ENCODE peak calls at places on chromosomes 3 and 15, in eight cellular contexts. M is OCI-LY7, T is IMR-90, W is keratinocyte, J is Karpas-422, F is hepatocyte, Z is MM.1S, V is fibroblast of lung. K is an unnamed sample. For H4K20me1, the result is how much of the 10 kb centered on the place peaks cover.

GRCh38 chr3:126372413-126373145 is 15.4 kb upstream of the KLF15 start:
- DNase-seq in M (no peak), T (no peak), W (no peak), J (no peak), F (no peak), Z (peak), V (no peak), K (no peak)

GRCh38 chr15:44033894-44034293 is 161.2 kb downstream of the FRMD5 start:
- DNase-seq in M (no peak), T (peak), W (no peak), J (no peak), F (no peak), Z (no peak), V (peak), K (no peak)

GRCh38 chr15:63367900-63368299 is 13.7 kb downstream of the CA12 start:
- DNase-seq in M (no peak), T (no peak), W (no peak), J (no peak), F (no peak), Z (no peak), V (no peak), K (no peak)

GRCh38 chr15:69067296-69067695 is 52.8 kb downstream of the NOX5 start:
- DNase-seq in M (no peak), T (no peak), W (no peak), J (no peak), F (no peak), Z (no peak), V (no peak), K (no peak)

GRCh38 chr3:66239513-66240135 is 18.8 kb downstream of the SLC25A26 start:
- DNase-seq in M (no peak), T (no peak), W (no peak), J (no peak), F (no peak), Z (peak), V (no peak), K (no peak)

GRCh38 chr3:171282041-171282440 is 178.2 kb downstream of the TNIK start:
- DNase-seq in M (no peak), T (peak), W (no peak), J (no peak), F (no peak), Z (no peak), V (peak), K (no peak)

GRCh38 chr3:62601238-62601856 is 228.0 kb upstream of the FEZF2 start:
- DNase-seq in M (no peak), T (peak), W (peak), J (no peak), F (no peak), Z (no peak), V (peak), K (no peak)

GRCh38 chr15:101028772-101029438 is 109.7 kb downstream of the LRRK1 start:
- DNase-seq in M (no peak), T (no peak), W (no peak), J (no peak), F (no peak), Z (no peak), V (no peak), K (no peak)

GRCh38 chr15:72758195-72758594 is 25.4 kb downstream of the ADPGK start:
- DNase-seq in M (no peak), T (peak), W (peak), J (no peak), F (peak), Z (no peak), V (peak), K (no peak)

GRCh38 chr3:113377158-113377557 is 64.1 kb downstream of the CFAP44 start:
- DNase-seq in M (no peak), T (no peak), W (no peak), J (no peak), F (peak), Z (no peak), V (no peak), K (no peak)

GRCh38 chr3:193732391-193732790 is 139.4 kb downstream of the OPA1 start:
- DNase-seq in M (no peak), T (peak), W (no peak), J (no peak), F (peak), Z (no peak), V (peak), K (no peak)

GRCh38 chr3:59480486-59480995 is 430.7 kb upstream of the CFAP20DC start:
- DNase-seq in M (no peak), T (peak), W (peak), J (no peak), F (no peak), Z (no peak), V (peak), K (no peak)

GRCh38 chr15:50162988-50163718 is 18.8 kb upstream of the SLC27A2 start:
- DNase-seq in M (no peak), T (no peak), W (no peak), J (peak), F (no peak), Z (no peak), V (peak), K (no peak)

GRCh38 chr3:42516443-42516842 is 14.0 kb downstream of the VIPR1 start:
- DNase-seq in M (no peak), T (no peak), W (no peak), J (no peak), F (no peak), Z (no peak), V (no peak), K (no peak)

GRCh38 chr3:103169289-103169688 is 734.5 kb downstream of the ZPLD1 start:
- DNase-seq in M (no peak), T (no peak), W (no peak), J (no peak), F (no peak), Z (no peak), V (peak), K (no peak)

GRCh38 chr3:155753038-155753647 is 8.3 kb upstream of the PLCH1 start:
- DNase-seq in M (peak), T (peak), W (no peak), J (peak), F (peak), Z (peak), V (peak), K (peak)

GRCh38 chr15:43230640-43231115 is 9.9 kb upstream of the EPB42 start:
- DNase-seq in M (no peak), T (no peak), W (no peak), J (no peak), F (no peak), Z (no peak), V (peak), K (no peak)

GRCh38 chr15:82936966-82937647 is 15.4 kb downstream of the HOMER2 start:
- DNase-seq in M (no peak), T (peak), W (no peak), J (no peak), F (no peak), Z (no peak), V (peak), K (no peak)

GRCh38 chr15:84079885-84080777 is 155.4 kb upstream of the GOLGA6L4 start:
- DNase-seq in M (peak), T (peak), W (no peak), J (peak), F (peak), Z (peak), V (peak), K (peak)

GRCh38 chr3:98901032-98901464 is 447 bp downstream of the DCBLD2 start:
- DNase-seq in M (peak), T (peak), W (no peak), J (no peak), F (peak), Z (peak), V (peak), K (peak)

GRCh38 chr3:33083958-33084357 is 13.0 kb downstream of the GLB1 start:
- DNase-seq in M (no peak), T (no peak), W (no peak), J (peak), F (no peak), Z (no peak), V (no peak), K (peak)
- H4K20me1 ChIP-seq in M (under half), T (under half), W (under half), J (under half), F (under half), Z (under half), V (under half), K (under half)

GRCh38 chr3:149655826-149656599 is 1.8 kb downstream of the WWTR1 start:
- DNase-seq in M (no peak), T (no peak), W (no peak), J (no peak), F (no peak), Z (no peak), V (peak), K (no peak)
- H4K20me1 ChIP-seq in M (under half), T (half or more), W (under half), J (under half), F (under half), Z (under half), V (under half), K (under half)

DNA sequence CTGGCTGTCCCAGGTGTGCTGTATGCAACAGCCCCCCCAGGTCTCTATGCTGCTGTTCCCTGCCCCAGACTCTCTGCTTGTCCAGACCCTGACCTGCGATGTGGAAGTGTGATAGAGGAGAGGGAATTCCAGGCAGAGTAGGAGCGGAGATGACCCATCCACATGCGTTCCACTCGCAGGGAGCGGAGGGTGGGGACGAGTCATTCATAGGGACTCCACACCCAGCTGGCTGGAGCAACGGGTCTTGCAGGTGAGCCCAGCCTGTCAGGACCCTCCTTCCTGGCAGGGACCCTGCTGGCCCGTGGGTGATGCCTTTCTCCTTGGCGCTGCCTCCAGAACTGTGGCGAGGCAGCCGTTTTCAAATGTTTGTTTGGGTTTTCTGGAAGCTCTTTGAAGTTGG is 58.8 kb downstream of the CEMIP start:
- DNase-seq in M (no peak), T (no peak), W (no peak), J (no peak), F (no peak), Z (no peak), V (no peak), K (no peak)
- H4K20me1 ChIP-seq in M (under half), T (half or more), W (under half), J (under half), F (under half), Z (under half), V (under half), K (under half)

DNA sequence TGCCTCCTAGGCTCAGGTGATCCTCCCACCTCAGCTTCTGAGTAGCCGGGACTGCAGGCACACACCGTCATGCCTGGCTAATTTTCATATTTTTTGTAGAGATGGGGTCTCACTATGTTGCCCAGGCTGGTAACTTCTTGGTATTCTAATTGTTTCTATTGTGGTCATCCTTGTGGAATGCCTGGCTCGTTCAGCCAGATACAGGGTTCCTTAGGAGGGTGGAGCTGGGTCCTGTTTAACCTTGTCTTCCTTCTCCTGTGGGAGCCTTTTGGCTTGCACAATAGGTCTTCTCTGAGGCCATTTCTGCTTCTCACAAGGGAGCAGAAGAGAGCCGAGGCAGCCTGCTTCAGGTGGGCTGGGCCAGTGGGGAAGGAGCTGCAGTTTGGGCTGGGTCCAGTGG is 15.7 kb downstream of the PLEKHO2 start:
- DNase-seq in M (no peak), T (peak), W (no peak), J (no peak), F (no peak), Z (no peak), V (peak), K (peak)
- H4K20me1 ChIP-seq in M (under half), T (under half), W (under half), J (under half), F (under half), Z (under half), V (under half), K (under half)

GRCh38 chr15:93080451-93080850 is 8.6 kb downstream of the RGMA start:
- DNase-seq in M (no peak), T (no peak), W (no peak), J (no peak), F (no peak), Z (no peak), V (no peak), K (no peak)
- H4K20me1 ChIP-seq in M (under half), T (under half), W (under half), J (under half), F (under half), Z (under half), V (under half), K (half or more)

DNA sequence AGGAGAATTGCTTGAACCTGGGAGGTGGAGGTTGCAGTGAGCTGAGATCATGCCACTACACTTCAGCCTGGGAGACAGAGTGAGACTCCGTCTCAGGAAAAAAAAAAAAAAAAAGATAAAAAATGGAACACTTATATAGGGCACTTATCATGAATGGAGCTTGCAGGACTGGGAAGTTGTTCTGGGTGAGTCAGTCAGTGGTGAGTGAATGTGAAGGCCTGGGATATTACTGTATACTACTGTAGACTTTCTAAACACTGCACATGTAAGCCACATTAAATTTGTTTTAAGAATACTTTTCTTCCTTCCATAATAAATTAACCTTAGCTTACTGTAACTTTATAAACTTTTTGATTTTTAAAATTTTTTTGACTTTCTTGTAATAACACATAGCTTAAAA is 59.8 kb downstream of the SFMBT1 start:
- DNase-seq in M (no peak), T (peak), W (no peak), J (no peak), F (no peak), Z (no peak), V (peak), K (no peak)
- H4K20me1 ChIP-seq in M (under half), T (under half), W (under half), J (under half), F (under half), Z (under half), V (under half), K (under half)

GRCh38 chr3:52530918-52531635 is 2.6 kb downstream of the NT5DC2 start:
- DNase-seq in M (no peak), T (no peak), W (no peak), J (no peak), F (no peak), Z (no peak), V (no peak), K (peak)

GRCh38 chr3:52533623-52534280 is at the start of gene NT5DC2:
- DNase-seq in M (peak), T (peak), W (no peak), J (peak), F (peak), Z (peak), V (peak), K (peak)

GRCh38 chr3:52532838-52533622 is 627 bp downstream of the NT5DC2 start:
- DNase-seq in M (peak), T (no peak), W (no peak), J (peak), F (peak), Z (no peak), V (peak), K (peak)

GRCh38 chr3:52532517-52532837 is 1.2 kb downstream of the NT5DC2 start:
- DNase-seq in M (peak), T (peak), W (no peak), J (peak), F (peak), Z (no peak), V (peak), K (peak)

DNA sequence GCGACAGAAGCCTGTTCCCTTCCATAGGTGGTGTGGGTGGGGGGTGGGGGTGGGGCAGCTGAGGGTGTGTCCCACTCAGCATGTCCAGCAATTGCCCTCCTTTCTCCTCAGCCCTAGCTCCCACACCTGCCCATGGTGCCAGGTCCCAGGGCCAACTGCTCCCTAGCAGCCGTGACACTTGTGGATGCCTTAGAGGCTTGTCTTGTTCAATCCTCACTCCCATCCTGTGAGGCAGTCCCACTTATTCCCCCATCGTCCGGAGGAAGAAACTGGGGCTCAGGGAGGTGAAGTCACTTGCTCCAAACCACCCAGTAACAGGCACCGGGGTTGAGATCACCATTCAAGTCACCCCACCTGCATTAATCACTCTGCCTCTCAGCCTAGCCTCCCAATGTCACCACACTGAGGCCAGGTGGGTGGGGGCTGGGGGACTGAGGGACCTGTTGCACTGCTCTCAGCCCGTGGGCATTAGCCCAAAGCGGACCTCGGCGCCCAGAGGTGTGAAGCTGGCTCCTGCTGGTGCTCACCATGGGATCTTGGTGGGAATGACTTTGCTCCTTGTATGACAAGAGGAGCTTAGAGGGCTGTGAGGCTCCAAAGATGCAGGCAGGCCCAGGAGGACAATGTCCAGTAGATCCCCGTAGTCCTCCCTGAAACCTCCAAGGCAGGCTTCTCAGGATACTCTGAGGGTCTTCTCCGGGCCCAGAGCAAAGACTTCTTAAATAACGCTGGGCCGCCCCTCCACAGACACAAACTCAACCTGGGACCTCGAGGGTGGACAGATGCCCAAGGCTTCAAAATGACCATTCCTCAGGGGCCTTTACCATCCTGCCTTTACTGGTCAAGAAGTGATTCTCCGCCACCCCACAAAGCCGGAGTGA is 1.8 kb downstream of the NT5DC2 start:
- DNase-seq in M (no peak), T (no peak), W (no peak), J (no peak), F (no peak), Z (no peak), V (no peak), K (peak)
- H4K20me1 ChIP-seq in M (under half), T (under half), W (under half), J (under half), F (under half), Z (under half), V (under half), K (half or more)

GRCh38 chr3:197952440-197952839 is 2.5 kb downstream of the RPL35A start:
- DNase-seq in M (no peak), T (no peak), W (no peak), J (no peak), F (no peak), Z (no peak), V (no peak), K (no peak)
- H4K20me1 ChIP-seq in M (under half), T (under half), W (under half), J (under half), F (under half), Z (under half), V (under half), K (half or more)

DNA sequence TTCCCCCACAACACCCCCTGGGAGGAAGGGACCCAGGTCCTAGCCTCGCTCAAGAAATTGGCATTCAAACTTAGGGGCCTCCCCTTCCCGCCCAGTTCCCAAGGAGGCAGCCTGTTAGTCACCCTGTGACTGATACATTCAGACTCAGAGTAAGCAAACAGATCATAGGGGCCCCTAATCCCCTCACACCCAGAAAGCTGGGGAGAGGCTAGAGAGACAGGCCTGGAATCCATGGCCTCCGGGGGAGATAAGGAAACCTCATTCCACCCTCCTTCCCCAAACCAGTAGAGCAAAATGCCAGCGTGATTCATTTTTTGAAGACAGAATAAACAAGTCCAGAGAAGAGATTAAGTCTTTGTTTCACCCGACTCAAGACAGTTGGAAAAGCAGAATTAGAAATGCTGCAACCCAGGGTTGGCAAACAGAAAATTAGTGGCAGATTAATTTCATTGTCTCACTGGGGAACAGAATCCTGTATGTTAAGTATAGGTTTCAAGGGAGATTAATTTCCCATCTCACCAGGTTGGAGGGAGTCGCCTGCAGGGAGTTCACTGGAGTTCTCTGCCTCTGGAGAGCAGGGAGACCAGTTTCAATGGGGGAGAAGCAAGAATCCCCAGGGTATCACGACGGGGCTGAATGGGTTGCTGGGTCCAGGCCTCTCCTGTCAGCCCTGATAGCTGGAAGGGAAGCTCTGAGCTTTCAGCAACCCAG is 268.3 kb downstream of the UACA start:
- DNase-seq in M (no peak), T (peak), W (peak), J (no peak), F (peak), Z (no peak), V (peak), K (peak)
- H4K20me1 ChIP-seq in M (under half), T (under half), W (under half), J (under half), F (under half), Z (under half), V (under half), K (under half)